ENCODE peak calls at places on chromosomes 7 and 10, in nine cellular contexts. C is kidney epithelial cell; R is central memory CD4-positive, alpha-beta T cell; T is GM12892; Z is WERI-Rb-1; F is NCI-H2081 treated with DMSO at 0.1 percent for 48 hours; U is AG08396; L is brain microvascular endothelial cell; G is ureter. Y is an unnamed sample.

GRCh38 chr10:82319558-82319957 is 444.6 kb downstream of the NRG3 start:
- DNase-seq in T (no peak), F (no peak), R (no peak), L (no peak), C (no peak), Z (peak), U (no peak), G (no peak), Y (no peak)

GRCh38 chr7:26560857-26561256 is 269.2 kb downstream of the SNX10 start:
- DNase-seq in F (no peak), U (no peak), G (no peak), R (no peak), T (no peak), Z (no peak), L (no peak), C (no peak), Y (no peak)

GRCh38 chr10:12645449-12645848 is 296.1 kb downstream of the CAMK1D start:
- DNase-seq in Z (no peak), U (no peak), T (no peak), L (no peak), G (no peak), C (no peak), R (no peak), F (no peak), Y (no peak)

GRCh38 chr7:148912758-148913541 is 28.9 kb upstream of the EZH2 start:
- DNase-seq in T (no peak), R (peak), F (no peak), U (no peak), L (no peak), Z (no peak), G (no peak), C (peak), Y (no peak)

GRCh38 chr10:127532193-127532592 is 16.9 kb upstream of the NPS start:
- DNase-seq in F (no peak), R (no peak), G (no peak), C (no peak), T (no peak), L (no peak), U (no peak), Z (no peak), Y (no peak)

GRCh38 chr7:135758531-135758932 is 9.9 kb upstream of the FAM180A start:
- DNase-seq in T (no peak), F (no peak), G (no peak), U (peak), C (no peak), R (no peak), Z (no peak), L (peak), Y (no peak)

GRCh38 chr7:147497246-147497645 is 1093.3 kb upstream of the C7orf33 start:
- DNase-seq in T (no peak), U (no peak), C (no peak), Z (no peak), L (no peak), G (no peak), R (no peak), F (no peak), Y (no peak)

GRCh38 chr7:150954201-150954985 is 23.7 kb downstream of the KCNH2 start:
- DNase-seq in Z (no peak), U (no peak), L (no peak), F (no peak), R (no peak), T (no peak), C (no peak), G (no peak), Y (no peak)

GRCh38 chr7:731440-732085 is 4.5 kb upstream of the PRKAR1B start:
- DNase-seq in Z (peak), F (no peak), C (no peak), R (no peak), L (no peak), U (no peak), T (no peak), G (no peak), Y (no peak)

GRCh38 chr10:95818010-95818409 is 62.0 kb downstream of the ENTPD1 start:
- DNase-seq in R (no peak), Z (no peak), L (no peak), G (no peak), F (no peak), U (no peak), T (no peak), C (no peak), Y (no peak)

GRCh38 chr7:83365746-83366145 is 203.1 kb upstream of the PCLO start:
- DNase-seq in F (no peak), L (no peak), C (no peak), Z (no peak), U (no peak), T (no peak), R (no peak), G (no peak), Y (no peak)

GRCh38 chr10:2619472-2619871 is 447.9 kb upstream of the PFKP start:
- DNase-seq in L (no peak), T (no peak), U (no peak), R (no peak), F (peak), Z (peak), C (no peak), G (no peak), Y (no peak)

GRCh38 chr10:130022071-130022470 is 58.0 kb upstream of the EBF3 start:
- DNase-seq in C (no peak), R (no peak), Z (no peak), G (no peak), T (no peak), U (no peak), F (no peak), L (no peak), Y (no peak)

Y was measured in 8988T.